ENCODE peak calls at places on chromosomes 5 and 9, in five cellular contexts. P, S, U, O and B are unnamed samples.

GRCh38 chr9:92294297-92294676 is 790 bp upstream of the IARS1 start:
- DNase-seq in P (no peak), S (no peak), U (no peak), O (no peak), B (no peak)

GRCh38 chr9:123028136-123028535 is 5.3 kb upstream of the GPR21 start:
- DNase-seq in P (no peak), S (no peak), U (no peak), O (no peak), B (no peak)

GRCh38 chr5:434443-435146 is 8.4 kb upstream of the EXOC3 start:
- DNase-seq in P (no peak), S (no peak), U (no peak), O (no peak), B (no peak)

GRCh38 chr9:72996684-72997314 is 43.9 kb upstream of the ALDH1A1 start:
- DNase-seq in P (no peak), S (no peak), U (no peak), O (no peak), B (no peak)

GRCh38 chr5:138974227-138975063 is 99.3 kb upstream of the LRRTM2 start:
- DNase-seq in P (no peak), S (peak; percentile 8), U (no peak), O (peak; percentile 89), B (no peak)

GRCh38 chr5:176415240-176416122 is 858 bp downstream of the CLTB start:
- DNase-seq in P (no peak), S (peak; percentile 22), U (no peak), O (peak; percentile 92), B (no peak)

GRCh38 chr5:98128271-98128670 is 645.2 kb upstream of the RGMB start:
- DNase-seq in P (no peak), S (no peak), U (no peak), O (no peak), B (no peak)

GRCh38 chr5:74013222-74013621 is 387.2 kb downstream of the ARHGEF28 start:
- DNase-seq in P (no peak), S (no peak), U (no peak), O (no peak), B (no peak)

GRCh38 chr9:92943062-92943616 is 4.2 kb upstream of the FGD3 start:
- DNase-seq in P (no peak), S (no peak), U (no peak), O (no peak), B (no peak)

GRCh38 chr9:138016406-138017187 is 139.0 kb downstream of the CACNA1B start:
- DNase-seq in P (no peak), S (no peak), U (no peak), O (peak; percentile 79), B (no peak)

GRCh38 chr9:12748016-12748415 is 26.8 kb upstream of the LURAP1L start:
- DNase-seq in P (no peak), S (peak; percentile 44), U (no peak), O (no peak), B (no peak)

GRCh38 chr9:99044827-99045226 is 60.1 kb upstream of the TGFBR1 start:
- DNase-seq in P (no peak), S (no peak), U (no peak), O (no peak), B (no peak)

GRCh38 chr5:136285501-136285900 is 79.8 kb downstream of the TRPC7 start:
- DNase-seq in P (no peak), S (no peak), U (no peak), O (no peak), B (no peak)

GRCh38 chr5:176780951-176781350 is 29.4 kb upstream of the UNC5A start:
- DNase-seq in P (no peak), S (no peak), U (no peak), O (peak; percentile 80), B (no peak)

GRCh38 chr9:106878081-106878837 is 15.3 kb downstream of the ZNF462 start:
- DNase-seq in P (no peak), S (no peak), U (no peak), O (no peak), B (no peak)

GRCh38 chr5:153498516-153498915 is 8.0 kb downstream of the GRIA1 start:
- DNase-seq in P (no peak), S (no peak), U (no peak), O (no peak), B (no peak)

GRCh38 chr9:121645003-121645402 is 6.4 kb upstream of the DAB2IP start:
- DNase-seq in P (no peak), S (no peak), U (no peak), O (no peak), B (no peak)

GRCh38 chr9:115164511-115164974 is 46.6 kb upstream of the TNC start:
- DNase-seq in P (no peak), S (peak; percentile 48), U (no peak), O (peak; percentile 88), B (no peak)

GRCh38 chr5:133298447-133298846 is 246.6 kb downstream of the HSPA4 start:
- DNase-seq in P (no peak), S (no peak), U (no peak), O (no peak), B (no peak)

GRCh38 chr9:25513509-25514033 is 164.7 kb downstream of the TUSC1 start:
- DNase-seq in P (no peak), S (no peak), U (no peak), O (no peak), B (no peak)

GRCh38 chr5:141488591-141489478 is at the start of gene PCDHGC5:
- DNase-seq in P (no peak), S (peak; percentile 44), U (peak; percentile 56), O (peak; percentile 78), B (no peak)

GRCh38 chr5:5026407-5026780 is 113.7 kb upstream of the ADAMTS16 start:
- DNase-seq in P (no peak), S (no peak), U (no peak), O (no peak), B (no peak)

GRCh38 chr5:132102101-132102701 is 28.6 kb downstream of the CSF2 start:
- DNase-seq in P (no peak), S (no peak), U (no peak), O (peak; percentile 68), B (no peak)

GRCh38 chr9:93575706-93576295 is 583 bp upstream of the PHF2 start:
- DNase-seq in P (peak; percentile 20), S (peak; percentile 23), U (no peak), O (peak; percentile 93), B (no peak)

GRCh38 chr9:23822331-23823169 is 3.5 kb downstream of the ELAVL2 start:
- DNase-seq in P (no peak), S (no peak), U (no peak), O (no peak), B (no peak)

GRCh38 chr5:143033535-143034260 is 263.5 kb downstream of the ARHGAP26 start:
- DNase-seq in P (no peak), S (peak; percentile 94), U (peak; percentile 81), O (no peak), B (peak; percentile 83)

GRCh38 chr5:81513982-81514381 is 120.0 kb upstream of the ACOT12 start:
- DNase-seq in P (no peak), S (no peak), U (no peak), O (no peak), B (no peak)

GRCh38 chr5:15500326-15500958 is 462 bp downstream of the FBXL7 start:
- DNase-seq in P (no peak), S (peak; percentile 48), U (no peak), O (peak; percentile 92), B (no peak)

GRCh38 chr9:93654351-93654961 is 78.1 kb downstream of the PHF2 start:
- DNase-seq in P (no peak), S (no peak), U (no peak), O (peak; percentile 76), B (no peak)

GRCh38 chr5:86979801-86980510 is 287.7 kb upstream of the RASA1 start:
- DNase-seq in P (no peak), S (peak; percentile 87), U (peak; percentile 10), O (no peak), B (peak; percentile 58)

GRCh38 chr9:116945817-116946216 is 258.7 kb downstream of the TRIM32 start:
- DNase-seq in P (no peak), S (no peak), U (no peak), O (no peak), B (no peak)

GRCh38 chr5:113213551-113213971 is 221.2 kb downstream of the TSSK1B start:
- DNase-seq in P (no peak), S (no peak), U (no peak), O (no peak), B (no peak)

GRCh38 chr5:32506809-32507208 is 62.3 kb upstream of the ZFR start:
- DNase-seq in P (no peak), S (peak; percentile 83), U (no peak), O (peak; percentile 68), B (no peak)

GRCh38 chr5:158874814-158875213 is 224.9 kb downstream of the EBF1 start:
- DNase-seq in P (no peak), S (no peak), U (no peak), O (no peak), B (no peak)

GRCh38 chr5:154042751-154043150 is 4.0 kb downstream of the MFAP3 start:
- DNase-seq in P (no peak), S (no peak), U (no peak), O (no peak), B (no peak)

GRCh38 chr5:42993516-42994284 is 46.4 kb downstream of the ANXA2R start:
- DNase-seq in P (peak; percentile 26), S (no peak), U (peak; percentile 66), O (no peak), B (no peak)

GRCh38 chr5:1937590-1937989 is 54.9 kb upstream of the IRX4 start:
- DNase-seq in P (no peak), S (no peak), U (no peak), O (no peak), B (no peak)

GRCh38 chr9:129550199-129550839 is 70.6 kb downstream of the C9orf50 start:
- DNase-seq in P (no peak), S (peak; percentile 54), U (no peak), O (peak; percentile 96), B (no peak)

GRCh38 chr9:4084440-4084818 is 215.4 kb downstream of the GLIS3 start:
- DNase-seq in P (no peak), S (no peak), U (peak; percentile 63), O (no peak), B (no peak)